ENCODE peak calls at places on chromosomes 11 and 22, in four cellular contexts. I is NCI-H1048; T is germinal center; C is stimulated activated CD4-positive, alpha-beta T cell treated with anti-CD3 and anti-CD28 coated beads, Interleukin-4, amount 100 ng/mL, for 48 hours. Q is an unnamed sample.

GRCh38 chr22:28333106-28333505 is 346.5 kb downstream of the TTC28 start:
- DNase-seq in T (no peak), C (no peak), I (no peak), Q (no peak)

GRCh38 chr11:45411221-45411946 is 125.2 kb upstream of the SYT13 start:
- DNase-seq in T (no peak), C (no peak), I (no peak), Q (no peak)

GRCh38 chr11:107957109-107957588 is 28.9 kb downstream of the RAB39A start:
- DNase-seq in C (no peak), I (no peak), T (no peak), Q (peak)

GRCh38 chr11:12465332-12465731 is 88.0 kb downstream of the PARVA start:
- DNase-seq in T (no peak), C (no peak), I (no peak), Q (no peak)

GRCh38 chr11:26905368-26905767 is 88.5 kb upstream of the FIBIN start:
- DNase-seq in T (no peak), C (no peak), I (no peak), Q (peak)

GRCh38 chr11:27388001-27388400 is 25.0 kb upstream of the CCDC34 start:
- DNase-seq in C (no peak), I (no peak), T (no peak), Q (no peak)

GRCh38 chr22:33537059-33537458 is 383.2 kb downstream of the LARGE1 start:
- DNase-seq in T (no peak), C (no peak), I (no peak), Q (no peak)

GRCh38 chr11:32919338-32919737 is 26.7 kb downstream of the QSER1 start:
- DNase-seq in T (no peak), I (no peak), C (no peak), Q (no peak)

GRCh38 chr11:77506857-77507256 is 33.0 kb upstream of the PAK1 start:
- DNase-seq in T (no peak), I (no peak), C (no peak), Q (no peak)

GRCh38 chr11:125347261-125347585 is 148.8 kb downstream of the FEZ1 start:
- DNase-seq in I (no peak), T (no peak), C (no peak), Q (no peak)

GRCh38 chr22:19823638-19824196 is 31.0 kb downstream of the GNB1L start:
- DNase-seq in I (no peak), C (no peak), T (no peak), Q (no peak)

GRCh38 chr11:123454060-123454651 is 24.1 kb downstream of the GRAMD1B start:
- DNase-seq in I (no peak), C (peak), T (no peak), Q (peak)

GRCh38 chr11:46252373-46252914 is 25.0 kb upstream of the CREB3L1 start:
- DNase-seq in T (no peak), C (no peak), I (no peak), Q (no peak)

GRCh38 chr11:15097411-15097810 is 17.3 kb upstream of the INSC start:
- DNase-seq in C (no peak), I (no peak), T (no peak), Q (no peak)

GRCh38 chr11:91952056-91952455 is 272.6 kb upstream of the FAT3 start:
- DNase-seq in T (no peak), I (no peak), C (no peak), Q (no peak)

GRCh38 chr22:40911772-40912171 is 39.4 kb upstream of the RBX1 start:
- DNase-seq in T (no peak), C (no peak), I (no peak), Q (no peak)

GRCh38 chr22:25110846-25111578 is 88.6 kb upstream of the CRYBB3 start:
- DNase-seq in I (no peak), C (peak), T (peak), Q (peak)

GRCh38 chr11:67522338-67522737 is 908 bp downstream of the CABP2 start:
- DNase-seq in T (no peak), C (no peak), I (no peak), Q (no peak)

GRCh38 chr11:34346551-34346950 is 11.3 kb downstream of the ABTB2 start:
- DNase-seq in C (no peak), I (no peak), T (no peak), Q (no peak)

GRCh38 chr11:77332259-77332658 is 30.8 kb upstream of the GDPD4 start:
- DNase-seq in T (no peak), I (no peak), C (no peak), Q (no peak)

GRCh38 chr11:92295175-92296137 is 70.8 kb downstream of the FAT3 start:
- DNase-seq in I (no peak), T (no peak), C (no peak), Q (no peak)

GRCh38 chr22:20173246-20173645 is 22.4 kb upstream of the CCDC188 start:
- DNase-seq in T (no peak), I (no peak), C (no peak), Q (no peak)

GRCh38 chr11:74444173-74444832 is 23.0 kb downstream of the KCNE3 start:
- DNase-seq in T (no peak), I (no peak), C (no peak), Q (no peak)

GRCh38 chr11:125305346-125305745 is 140.8 kb downstream of the PKNOX2 start:
- DNase-seq in I (no peak), T (no peak), C (no peak), Q (no peak)

GRCh38 chr11:106160494-106160893 is 83.0 kb downstream of the AASDHPPT start:
- DNase-seq in T (no peak), I (no peak), C (no peak), Q (peak)

GRCh38 chr11:102842930-102843329 is 479 bp downstream of the MMP3 start:
- DNase-seq in I (no peak), C (no peak), T (no peak), Q (no peak)

Q was measured in GM12865.